ENCODE peak calls at places on chromosomes 12 and 14, in five cellular contexts. C is H1, P is testis, B is upper lobe of right lung, N is MG63. J is an unnamed sample.

GRCh38 chr12:68236421-68237059 is 10.9 kb upstream of the IL26 start:
- DNase-seq in C (no peak), P (no peak), B (no peak), N (no peak), J (no peak)

GRCh38 chr14:51443195-51444018 is 203.4 kb downstream of the TMX1 start:
- DNase-seq in C (no peak), P (no peak), B (no peak), N (peak; percentile 8), J (no peak)

GRCh38 chr12:32106517-32107366 is at the start of gene BICD1:
- DNase-seq in C (peak; percentile 39), P (peak; percentile 89), B (peak; percentile 90), N (peak; percentile 95), J (peak; percentile 88)

GRCh38 chr14:52018252-52018651 is 28.9 kb downstream of the RTRAF start:
- DNase-seq in C (no peak), P (no peak), B (no peak), N (no peak), J (no peak)

GRCh38 chr14:41167040-41167439 is 439.6 kb upstream of the LRFN5 start:
- DNase-seq in C (no peak), P (no peak), B (no peak), N (no peak), J (no peak)

GRCh38 chr14:64074961-64075619 is 219.1 kb downstream of the ESR2 start:
- DNase-seq in C (no peak), P (no peak), B (no peak), N (no peak), J (no peak)

GRCh38 chr12:80917651-80918050 is 20.1 kb downstream of the LIN7A start:
- DNase-seq in C (no peak), P (no peak), B (no peak), N (no peak), J (no peak)

GRCh38 chr14:92959761-92960680 is 37.1 kb downstream of the CHGA start:
- DNase-seq in C (no peak), P (no peak), B (no peak), N (no peak), J (no peak)

GRCh38 chr12:13230500-13230899 is 34.0 kb downstream of the EMP1 start:
- DNase-seq in C (no peak), P (no peak), B (no peak), N (no peak), J (no peak)

GRCh38 chr12:100127766-100128508 is 14.7 kb downstream of the BLTP3B start:
- DNase-seq in C (no peak), P (no peak), B (no peak), N (no peak), J (no peak)

GRCh38 chr12:40446385-40446784 is 221.6 kb downstream of the LRRK2 start:
- DNase-seq in C (no peak), P (no peak), B (no peak), N (no peak), J (no peak)

GRCh38 chr14:78637903-78638302 is 467.7 kb downstream of the NRXN3 start:
- DNase-seq in C (no peak), P (no peak), B (no peak), N (no peak), J (no peak)

GRCh38 chr14:74647061-74647833 is 35.2 kb upstream of the LTBP2 start:
- DNase-seq in C (no peak), P (no peak), B (no peak), N (no peak), J (no peak)

GRCh38 chr14:49583629-49584028 is 2.6 kb downstream of the RPS29 start:
- DNase-seq in C (no peak), P (no peak), B (no peak), N (no peak), J (no peak)
- H3K4me3 ChIP-seq in C (peak overlapping the region; percentile 98), P (no peak overlapping the region), B (no peak overlapping the region), N (peak overlapping the region; percentile 90), J (no peak overlapping the region)

DNA sequence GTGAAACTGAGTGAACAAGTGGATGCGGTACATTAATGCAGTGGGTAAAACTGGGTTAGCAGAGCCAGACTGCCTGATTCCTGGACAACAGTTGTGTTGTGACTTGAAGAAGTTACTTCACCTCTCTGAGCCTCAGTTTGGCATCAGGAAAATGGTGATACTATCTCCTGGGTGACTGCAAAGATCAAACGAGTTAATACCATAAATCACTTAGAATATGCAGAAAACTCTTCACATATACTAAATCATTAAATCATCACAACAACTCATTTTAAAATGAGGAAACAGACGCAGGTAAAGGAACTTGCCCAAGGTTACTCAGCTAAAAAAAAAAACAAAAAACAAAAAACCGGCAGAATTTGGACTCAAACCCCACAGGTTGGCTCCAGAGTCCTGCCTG is 811 bp downstream of the MTERF2 start:
- DNase-seq in C (no peak), P (no peak), B (no peak), N (no peak), J (no peak)
- H3K4me3 ChIP-seq in C (peak overlapping the region; percentile 86), P (peak overlapping the region; percentile 89), B (peak overlapping the region; percentile 80), N (peak overlapping the region; percentile 68), J (peak overlapping the region; percentile 87)

DNA sequence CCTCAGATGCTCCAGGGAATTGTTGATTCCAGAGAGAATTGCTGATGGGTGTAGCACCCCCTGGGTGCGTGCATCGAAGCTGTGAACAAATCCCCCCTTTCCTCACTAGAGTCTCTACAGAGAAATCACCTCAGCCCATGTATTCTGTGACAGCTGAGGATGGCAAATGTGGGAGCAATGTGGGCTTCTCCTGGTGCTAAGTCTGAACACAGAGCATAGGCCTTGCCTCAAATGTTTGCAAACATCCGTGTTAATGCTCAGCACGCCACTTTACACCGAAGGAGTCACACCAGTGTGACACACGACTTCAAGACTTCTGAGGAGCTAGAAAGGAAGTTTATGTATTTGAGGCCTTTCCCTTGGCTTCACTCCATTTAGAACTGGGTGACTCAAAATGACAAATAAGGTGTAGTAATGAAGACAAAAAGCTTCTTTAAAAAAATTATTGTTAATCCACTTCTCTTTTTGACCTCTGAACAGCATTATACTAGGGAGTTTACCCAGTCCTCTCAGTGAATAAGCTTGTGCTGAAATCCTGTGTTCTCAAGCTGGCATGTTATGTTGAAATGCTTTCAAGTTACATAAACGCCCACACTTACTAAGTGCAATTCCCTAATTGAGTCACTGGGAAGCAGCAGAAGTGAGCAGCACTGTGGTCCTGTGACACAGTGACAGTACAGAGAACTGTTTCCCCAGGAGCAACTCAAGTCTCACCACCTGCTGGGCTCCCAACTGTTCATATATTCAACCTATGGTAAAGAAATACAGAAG is 92.9 kb downstream of the FAR2 start:
- DNase-seq in C (no peak), P (no peak), B (no peak), N (peak; percentile 57), J (no peak)
- H3K4me3 ChIP-seq in C (no peak overlapping the region), P (no peak overlapping the region), B (no peak overlapping the region), N (no peak overlapping the region), J (no peak overlapping the region)

GRCh38 chr12:24039113-24039525 is 89.6 kb upstream of the SOX5 start:
- DNase-seq in C (no peak), P (no peak), B (no peak), N (no peak), J (no peak)
- H3K4me3 ChIP-seq in C (no peak overlapping the region), P (no peak overlapping the region), B (no peak overlapping the region), N (no peak overlapping the region), J (no peak overlapping the region)

GRCh38 chr12:3041558-3042164 is 35.5 kb upstream of the TSPAN9 start:
- DNase-seq in C (peak; percentile 34), P (peak; percentile 76), B (no peak), N (peak; percentile 67), J (peak; percentile 73)

GRCh38 chr12:3042826-3043225 is 34.4 kb upstream of the TSPAN9 start:
- DNase-seq in C (no peak), P (no peak), B (no peak), N (no peak), J (peak; percentile 51)

GRCh38 chr12:3043406-3043805 is 33.8 kb upstream of the TSPAN9 start:
- DNase-seq in C (no peak), P (no peak), B (no peak), N (no peak), J (peak; percentile 64)

GRCh38 chr12:3040663-3041544 is 36.3 kb upstream of the TSPAN9 start:
- DNase-seq in C (no peak), P (no peak), B (no peak), N (no peak), J (peak; percentile 68)

DNA sequence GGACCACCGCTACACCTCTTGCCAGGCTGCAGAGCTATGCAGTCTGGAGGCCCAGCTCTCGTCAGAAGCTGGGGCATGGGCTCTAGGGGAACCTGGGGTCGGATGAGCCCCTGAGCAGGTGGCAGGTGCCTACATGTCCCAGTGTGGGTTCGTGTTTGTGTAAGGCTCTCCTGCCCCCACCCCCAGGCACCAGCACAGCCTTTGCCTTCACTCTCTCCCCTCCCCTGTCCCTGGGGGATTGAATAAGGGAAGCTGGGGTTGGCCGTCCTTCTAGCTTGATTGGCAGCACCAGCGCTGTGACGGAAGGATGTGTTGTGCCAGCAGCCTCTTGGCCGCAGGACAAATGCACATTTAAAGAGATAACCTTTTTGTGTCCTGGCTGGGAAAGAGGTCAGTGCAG is 34.8 kb upstream of the TSPAN9 start:
- DNase-seq in C (no peak), P (no peak), B (no peak), N (no peak), J (peak; percentile 58)
- H3K4me3 ChIP-seq in C (no peak overlapping the region), P (no peak overlapping the region), B (no peak overlapping the region), N (no peak overlapping the region), J (no peak overlapping the region)

DNA sequence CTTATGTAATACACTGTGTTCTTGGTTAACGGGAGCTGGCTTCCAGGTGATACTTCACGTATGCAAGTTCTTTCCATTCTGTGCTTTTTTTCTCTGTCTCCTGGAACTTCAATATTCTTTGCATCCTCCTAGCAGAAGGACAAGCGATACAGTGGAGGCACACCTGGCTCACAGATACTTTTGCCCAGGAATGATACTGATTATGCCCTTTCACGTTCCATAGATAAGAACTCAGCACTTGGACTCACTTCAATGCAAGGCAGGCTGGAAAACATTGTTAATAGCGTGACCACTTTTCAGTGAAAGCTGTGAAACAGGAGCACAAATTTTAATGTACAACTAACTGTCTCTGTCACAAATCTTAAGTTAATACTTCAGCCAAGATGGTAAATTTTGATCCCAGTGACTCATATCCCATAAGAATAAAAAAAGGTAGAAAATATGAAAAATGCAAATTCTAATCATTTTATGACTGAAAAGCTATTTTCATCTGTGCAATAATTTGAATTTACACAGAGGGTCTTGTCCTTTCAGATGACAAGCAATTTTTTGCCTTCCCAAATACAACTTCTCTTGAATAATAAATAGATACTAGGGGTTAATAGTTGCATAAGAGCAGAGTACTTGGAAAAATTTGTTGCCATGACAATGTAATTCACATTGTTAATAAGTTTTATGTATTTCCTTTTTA is 919.0 kb downstream of the GALC start:
- DNase-seq in C (no peak), P (no peak), B (no peak), N (no peak), J (no peak)
- H3K4me3 ChIP-seq in C (no peak overlapping the region), P (no peak overlapping the region), B (no peak overlapping the region), N (no peak overlapping the region), J (no peak overlapping the region)

J was measured in RWPE2.